ENCODE peak calls at places on chromosomes 12 and 14, in six cellular contexts. N is psoas muscle; F is transverse colon; H is breast epithelium; X is CD4-positive, CD25-positive, alpha-beta regulatory T cell; L is GM23338. Q is an unnamed sample.

GRCh38 chr14:85466678-85467077 is 63.3 kb upstream of the FLRT2 start:
- DNase-seq in N (no peak), F (no peak), L (no peak), H (no peak), X (no peak), Q (no peak)

GRCh38 chr14:68146812-68147211 is 327.2 kb downstream of the RAD51B start:
- DNase-seq in F (no peak), L (no peak), N (no peak), H (peak; percentile 82), X (no peak), Q (no peak)

GRCh38 chr12:123057505-123058265 is 77.2 kb downstream of the ARL6IP4 start:
- DNase-seq in H (no peak), X (no peak), N (no peak), F (no peak), L (no peak), Q (no peak)

GRCh38 chr14:85437143-85437542 is 92.8 kb upstream of the FLRT2 start:
- DNase-seq in N (no peak), H (no peak), L (no peak), X (no peak), F (no peak), Q (no peak)

GRCh38 chr12:125193798-125194562 is 128.7 kb downstream of the AACS start:
- DNase-seq in H (no peak), X (no peak), F (no peak), N (no peak), L (peak; percentile 54), Q (no peak)

GRCh38 chr14:60738843-60739508 is 4.4 kb downstream of the MNAT1 start:
- DNase-seq in L (no peak), X (no peak), H (no peak), F (no peak), N (no peak), Q (no peak)

GRCh38 chr12:3436496-3437060 is 54.4 kb upstream of the PRMT8 start:
- DNase-seq in F (no peak), L (no peak), X (no peak), H (no peak), N (no peak), Q (no peak)

GRCh38 chr12:9626291-9626690 is 18.6 kb upstream of the KLRB1 start:
- DNase-seq in X (no peak), N (no peak), H (no peak), F (no peak), L (no peak), Q (no peak)

GRCh38 chr12:53068811-53069585 is 10.2 kb downstream of the SPRYD3 start:
- DNase-seq in H (no peak), X (no peak), L (no peak), F (no peak), N (peak; percentile 35), Q (no peak)

GRCh38 chr12:83008703-83009102 is 322.0 kb downstream of the TMTC2 start:
- DNase-seq in N (no peak), L (no peak), F (no peak), H (no peak), X (no peak), Q (no peak)

GRCh38 chr14:80926706-80927384 is 14.7 kb downstream of the CEP128 start:
- DNase-seq in F (no peak), L (no peak), H (no peak), X (no peak), N (no peak), Q (no peak)

GRCh38 chr14:23941669-23942068 is 11.9 kb upstream of the DHRS4 start:
- DNase-seq in N (no peak), X (no peak), H (no peak), L (no peak), F (no peak), Q (no peak)

GRCh38 chr14:104588066-104588857 is 8.7 kb downstream of the C14orf180 start:
- DNase-seq in F (no peak), L (peak; percentile 18), X (no peak), N (no peak), H (no peak), Q (no peak)

GRCh38 chr12:119528241-119528640 is 65.3 kb upstream of the TMEM233 start:
- DNase-seq in N (no peak), L (peak; percentile 77), F (no peak), H (no peak), X (no peak), Q (no peak)

GRCh38 chr12:3230758-3231375 is 153.7 kb downstream of the TSPAN9 start:
- DNase-seq in H (no peak), L (no peak), F (no peak), N (no peak), X (no peak), Q (no peak)

GRCh38 chr12:47551426-47551851 is 154.4 kb downstream of the RPAP3 start:
- DNase-seq in L (no peak), N (no peak), F (no peak), H (no peak), X (no peak), Q (no peak)

GRCh38 chr14:77459072-77459723 is 1.3 kb downstream of the AHSA1 start:
- DNase-seq in N (peak; percentile 28), X (peak; percentile 28), L (peak; percentile 91), F (peak; percentile 73), H (no peak), Q (no peak)

GRCh38 chr14:51552768-51553426 is 98.8 kb upstream of the FRMD6 start:
- DNase-seq in L (no peak), N (peak; percentile 11), F (no peak), H (peak; percentile 86), X (no peak), Q (no peak)

GRCh38 chr12:124456652-124457152 is 110.7 kb downstream of the NCOR2 start:
- DNase-seq in H (no peak), N (peak; percentile 43), X (peak; percentile 30), F (peak; percentile 61), L (no peak), Q (no peak)

GRCh38 chr14:95143813-95144620 is 13.3 kb downstream of the DICER1 start:
- DNase-seq in H (no peak), F (no peak), L (no peak), N (no peak), X (no peak), Q (no peak)

GRCh38 chr12:6914246-6914947 is at the start of gene ENO2:
- DNase-seq in F (peak; percentile 81), L (peak; percentile 79), X (peak; percentile 81), N (peak; percentile 83), H (no peak), Q (peak; percentile 85)

GRCh38 chr14:22418631-22419030 is 170.4 kb downstream of the DAD1 start:
- DNase-seq in F (no peak), H (no peak), X (no peak), N (no peak), L (no peak), Q (no peak)

GRCh38 chr14:22419620-22420019 is 169.4 kb downstream of the DAD1 start:
- DNase-seq in N (no peak), F (no peak), H (no peak), X (no peak), L (no peak), Q (no peak)

GRCh38 chr14:22423958-22424357 is 165.1 kb downstream of the DAD1 start:
- DNase-seq in H (no peak), F (no peak), N (no peak), X (no peak), L (no peak), Q (no peak)

GRCh38 chr14:22420598-22421186 is 168.3 kb downstream of the DAD1 start:
- DNase-seq in H (no peak), N (no peak), X (no peak), F (no peak), L (no peak), Q (no peak)

GRCh38 chr14:22422238-22422637 is 166.8 kb downstream of the DAD1 start:
- DNase-seq in N (no peak), F (no peak), H (no peak), X (no peak), L (no peak), Q (no peak)
- H3K4me1 ChIP-seq in N (no peaks in the 10 kb centered on the region), F (peaks cover 2% of the 10 kb centered on the region), H (no peaks in the 10 kb centered on the region), X (no peaks in the 10 kb centered on the region), L (peaks cover 6% of the 10 kb centered on the region), Q (no peaks in the 10 kb centered on the region)

GRCh38 chr12:131831021-131831571 is 2.9 kb downstream of the MMP17 start:
- DNase-seq in L (no peak), X (no peak), H (no peak), F (no peak), N (no peak), Q (peak; percentile 16)

GRCh38 chr12:131833896-131834641 is 5.9 kb downstream of the MMP17 start:
- DNase-seq in H (no peak), L (peak; percentile 66), N (no peak), X (no peak), F (no peak), Q (no peak)

GRCh38 chr12:131831635-131832041 is 3.4 kb downstream of the MMP17 start:
- DNase-seq in F (no peak), H (no peak), X (no peak), N (peak; percentile 58), L (no peak), Q (no peak)

GRCh38 chr12:131833288-131833895 is 5.2 kb downstream of the MMP17 start:
- DNase-seq in L (no peak), H (no peak), N (no peak), X (no peak), F (no peak), Q (no peak)

DNA sequence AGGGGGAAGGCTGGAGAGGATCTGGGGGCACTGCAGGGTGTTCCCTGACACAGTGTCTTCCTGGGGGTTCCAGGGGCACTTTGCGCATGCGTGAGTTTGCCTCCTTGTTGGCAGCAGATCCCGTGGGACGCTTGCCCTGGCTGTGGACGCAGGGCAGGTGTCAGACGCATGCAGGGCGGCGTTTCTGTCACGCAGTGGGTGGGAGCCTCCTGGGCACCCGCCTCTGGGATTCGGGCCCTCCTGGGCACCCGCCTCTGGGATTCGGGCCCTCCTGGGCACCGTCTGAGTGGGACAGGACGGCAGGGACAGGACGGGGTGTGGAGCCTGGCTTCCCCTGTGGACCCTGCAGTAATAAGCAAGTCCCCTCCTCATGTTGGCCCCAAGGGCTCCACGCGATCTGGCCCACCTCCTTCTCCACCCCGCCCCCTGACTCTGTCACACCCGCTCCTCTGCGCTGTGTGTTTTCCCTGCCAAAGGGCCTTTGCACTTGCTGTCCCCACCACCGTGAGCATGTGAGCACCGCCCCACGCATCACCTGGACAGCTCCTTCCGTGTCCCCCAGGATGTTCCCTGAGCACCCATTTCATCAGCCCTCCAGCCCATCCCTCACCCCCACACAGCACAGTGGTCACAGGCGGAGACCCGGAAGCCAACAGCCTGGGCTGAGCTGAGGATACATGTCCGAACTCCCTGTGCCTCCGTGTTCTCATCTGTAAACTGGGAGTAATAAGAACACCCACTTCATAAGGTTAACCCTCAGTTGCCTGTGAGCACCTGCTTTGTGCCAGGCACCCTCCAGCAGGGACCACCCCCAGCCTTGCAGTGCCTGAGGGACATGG is 4.4 kb downstream of the MMP17 start:
- DNase-seq in L (no peak), H (no peak), F (peak; percentile 44), N (peak; percentile 74), X (no peak), Q (no peak)
- H3K4me3 ChIP-seq in L (no peak overlapping the region), H (peak overlapping the region; percentile 39), F (no peak overlapping the region), N (peak overlapping the region; percentile 28), X (no peak overlapping the region), Q (no peak overlapping the region)

DNA sequence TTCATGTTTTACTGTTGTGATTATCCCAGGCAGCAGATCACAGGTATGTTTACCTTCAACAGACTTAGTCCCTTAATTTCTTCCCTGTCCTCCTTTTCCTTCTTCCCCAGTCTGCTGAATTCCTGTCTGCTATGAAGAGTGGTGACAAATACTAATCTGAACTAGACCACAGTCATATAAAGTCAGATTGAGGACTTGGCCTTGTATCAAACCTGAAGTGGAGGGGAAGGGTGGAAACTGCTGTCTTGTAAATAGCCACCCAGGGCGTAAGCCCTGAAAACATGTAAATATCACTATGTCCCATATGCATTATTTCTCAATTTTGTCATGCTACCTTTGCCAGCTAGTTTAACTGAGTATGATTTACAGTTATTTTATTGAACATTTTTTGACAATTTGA is 368.0 kb downstream of the CCDC91 start:
- DNase-seq in F (no peak), N (no peak), L (no peak), X (no peak), H (no peak), Q (no peak)
- H3K27me3 ChIP-seq in F (no peaks in the 10 kb centered on the region), N (no peaks in the 10 kb centered on the region), L (no peaks in the 10 kb centered on the region), X (no peaks in the 10 kb centered on the region), H (no peaks in the 10 kb centered on the region), Q (no peaks in the 10 kb centered on the region)

GRCh38 chr12:75759196-75759595 is 247.8 kb upstream of the KRR1 start:
- DNase-seq in X (no peak), F (no peak), L (no peak), H (no peak), N (no peak), Q (no peak)
- H3K4me1 ChIP-seq in X (no peaks in the 10 kb centered on the region), F (no peaks in the 10 kb centered on the region), L (peaks cover 18% of the 10 kb centered on the region), H (no peaks in the 10 kb centered on the region), N (no peaks in the 10 kb centered on the region), Q (no peaks in the 10 kb centered on the region)

Q was measured in naive thymus-derived CD4-positive, alpha-beta T cell.